ENCODE peak calls at places on chromosome 1, in ten cellular contexts. U is prostate gland, E is SK-N-SH, I is esophagus muscularis mucosa, C is GM23338, P is stomach, M is HCT116, J is endothelial cell of umbilical vein, D is H1, N is sigmoid colon. Z is an unnamed sample.
A peak's percentile ranks its signal among the peaks of the same experiment; 100 is the strongest.

GRCh38 chr1:21775985-21776562 is 6.9 kb downstream of the USP48 start:
- DNase-seq in C (no peak), N (no peak), I (no peak), P (no peak), J (peak; percentile 38), E (no peak), M (no peak), U (no peak), D (no peak), Z (no peak)

GRCh38 chr1:39076127-39076798 is 50.1 kb downstream of the NDUFS5 start:
- DNase-seq in U (peak; percentile 60), J (no peak), C (no peak), E (no peak), D (no peak), M (no peak), N (peak; percentile 92), P (peak; percentile 68), I (no peak), Z (no peak)

GRCh38 chr1:168481586-168481985 is 62.2 kb downstream of the XCL2 start:
- DNase-seq in P (no peak), M (no peak), N (no peak), C (no peak), E (no peak), D (no peak), J (no peak), I (no peak), U (no peak), Z (no peak)

GRCh38 chr1:17516303-17517214 is 22.9 kb upstream of the ARHGEF10L start:
- DNase-seq in E (no peak), N (no peak), U (no peak), D (no peak), P (peak; percentile 85), C (peak; percentile 52), J (no peak), M (no peak), I (no peak), Z (no peak)

GRCh38 chr1:39104158-39105060 is 78.3 kb downstream of the NDUFS5 start:
- DNase-seq in N (peak; percentile 73), P (no peak), J (peak; percentile 61), U (peak; percentile 24), C (peak; percentile 66), M (no peak), I (no peak), E (no peak), D (peak; percentile 66), Z (no peak)

GRCh38 chr1:47002211-47002610 is 21.3 kb upstream of the CYP4X1 start:
- DNase-seq in J (no peak), C (no peak), M (no peak), D (no peak), N (no peak), U (no peak), P (no peak), E (no peak), I (no peak), Z (no peak)

GRCh38 chr1:235898126-235898525 is 31.4 kb upstream of the LYST start:
- DNase-seq in E (no peak), M (no peak), D (no peak), N (no peak), C (no peak), J (no peak), P (no peak), I (no peak), U (no peak), Z (no peak)

GRCh38 chr1:45922813-45923212 is 119.4 kb downstream of the MAST2 start:
- DNase-seq in J (no peak), M (no peak), P (no peak), C (no peak), D (no peak), I (no peak), N (no peak), U (no peak), E (no peak), Z (no peak)

GRCh38 chr1:219459321-219460105 is 153.4 kb downstream of the ZC3H11B start:
- DNase-seq in I (no peak), E (peak; percentile 36), D (no peak), N (no peak), M (no peak), P (no peak), C (no peak), U (no peak), J (no peak), Z (no peak)

GRCh38 chr1:243598433-243598832 is 251.6 kb downstream of the AKT3 start:
- DNase-seq in N (no peak), M (no peak), E (no peak), C (no peak), U (no peak), D (no peak), J (no peak), I (no peak), P (no peak), Z (no peak)

GRCh38 chr1:145692785-145693443 is 14.3 kb downstream of the PDZK1 start:
- DNase-seq in M (no peak), N (no peak), C (no peak), I (no peak), E (no peak), P (no peak), J (no peak), U (no peak), D (no peak), Z (no peak)

GRCh38 chr1:24257373-24257772 is 61.8 kb upstream of the GRHL3 start:
- DNase-seq in C (no peak), P (no peak), N (no peak), J (no peak), U (no peak), I (no peak), M (no peak), E (no peak), D (no peak), Z (no peak)

GRCh38 chr1:85628791-85629531 is 48.4 kb downstream of the CCN1 start:
- DNase-seq in J (peak; percentile 81), I (peak; percentile 50), U (peak; percentile 66), M (peak; percentile 62), C (peak; percentile 67), D (no peak), E (no peak), N (peak; percentile 67), P (peak; percentile 78), Z (peak; percentile 75)

GRCh38 chr1:168092566-168093355 is 44.0 kb downstream of the GPR161 start:
- DNase-seq in N (no peak), D (no peak), C (peak; percentile 60), P (no peak), J (no peak), I (peak; percentile 66), M (peak; percentile 19), E (peak; percentile 44), U (no peak), Z (no peak)

GRCh38 chr1:94708811-94709210 is 111.3 kb upstream of the SLC44A3 start:
- DNase-seq in M (no peak), P (no peak), E (no peak), I (peak; percentile 78), N (no peak), U (no peak), J (no peak), C (no peak), D (no peak), Z (no peak)

GRCh38 chr1:236063919-236064673 is 794 bp downstream of the NID1 start:
- DNase-seq in I (peak; percentile 95), E (peak; percentile 73), U (peak; percentile 12), P (peak; percentile 64), C (peak; percentile 62), J (peak; percentile 67), D (peak; percentile 61), N (peak; percentile 95), M (no peak), Z (no peak)

GRCh38 chr1:65825736-65826135 is 33.0 kb downstream of the PDE4B start:
- DNase-seq in N (no peak), P (no peak), M (no peak), C (no peak), I (no peak), E (no peak), D (no peak), J (no peak), U (no peak), Z (no peak)
- H3K27ac ChIP-seq in N (no peak overlapping the region), P (no peak overlapping the region), M (no peak overlapping the region), C (no peak overlapping the region), I (no peak overlapping the region), E (peak overlapping the region; percentile 44), D (no peak overlapping the region), J (no peak overlapping the region), U (no peak overlapping the region), Z (no peak overlapping the region)

GRCh38 chr1:20074046-20074724 is 4.2 kb downstream of the PLA2G5 start:
- DNase-seq in E (no peak), C (no peak), U (no peak), P (no peak), D (no peak), N (peak; percentile 41), M (no peak), I (no peak), J (no peak), Z (no peak)
- TF ChIP-seq POLR2AphosphoS5 in E (no peak), C (no peak), U (no peak), P (no peak), D (no peak), N (no peak), M (no peak), I (no peak), J (no peak), Z (no peak)

DNA sequence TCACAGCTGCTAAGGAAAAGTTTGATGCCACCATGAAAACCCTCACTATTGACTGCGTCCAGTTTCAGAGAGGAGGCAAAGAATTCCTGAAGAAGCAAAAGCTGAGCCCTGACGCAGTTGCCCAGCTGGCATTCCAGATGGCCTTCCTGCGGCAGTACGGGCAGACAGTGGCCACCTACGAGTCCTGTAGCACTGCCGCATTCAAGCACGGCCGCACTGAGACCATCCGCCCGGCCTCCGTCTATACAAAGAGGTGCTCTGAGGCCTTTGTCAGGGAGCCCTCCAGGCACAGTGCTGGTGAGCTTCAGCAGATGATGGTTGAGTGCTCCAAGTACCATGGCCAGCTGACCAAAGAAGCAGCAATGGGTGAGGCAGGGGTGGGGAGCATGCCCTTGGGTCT is 9.5 kb downstream of the CZIB start:
- DNase-seq in D (no peak), P (no peak), C (no peak), U (no peak), M (no peak), J (no peak), E (no peak), N (no peak), I (no peak), Z (no peak)
- H3K36me3 ChIP-seq in D (peaks cover 20% of the 10 kb centered on the region), P (peaks cover 70% of the 10 kb centered on the region), C (peaks cover 45% of the 10 kb centered on the region), U (peaks cover 9% of the 10 kb centered on the region), M (peaks cover 10% of the 10 kb centered on the region), J (peaks cover 18% of the 10 kb centered on the region), E (peaks cover 68% of the 10 kb centered on the region), N (peaks cover 95% of the 10 kb centered on the region), I (peaks cover 50% of the 10 kb centered on the region), Z (peaks cover 70% of the 10 kb centered on the region)

DNA sequence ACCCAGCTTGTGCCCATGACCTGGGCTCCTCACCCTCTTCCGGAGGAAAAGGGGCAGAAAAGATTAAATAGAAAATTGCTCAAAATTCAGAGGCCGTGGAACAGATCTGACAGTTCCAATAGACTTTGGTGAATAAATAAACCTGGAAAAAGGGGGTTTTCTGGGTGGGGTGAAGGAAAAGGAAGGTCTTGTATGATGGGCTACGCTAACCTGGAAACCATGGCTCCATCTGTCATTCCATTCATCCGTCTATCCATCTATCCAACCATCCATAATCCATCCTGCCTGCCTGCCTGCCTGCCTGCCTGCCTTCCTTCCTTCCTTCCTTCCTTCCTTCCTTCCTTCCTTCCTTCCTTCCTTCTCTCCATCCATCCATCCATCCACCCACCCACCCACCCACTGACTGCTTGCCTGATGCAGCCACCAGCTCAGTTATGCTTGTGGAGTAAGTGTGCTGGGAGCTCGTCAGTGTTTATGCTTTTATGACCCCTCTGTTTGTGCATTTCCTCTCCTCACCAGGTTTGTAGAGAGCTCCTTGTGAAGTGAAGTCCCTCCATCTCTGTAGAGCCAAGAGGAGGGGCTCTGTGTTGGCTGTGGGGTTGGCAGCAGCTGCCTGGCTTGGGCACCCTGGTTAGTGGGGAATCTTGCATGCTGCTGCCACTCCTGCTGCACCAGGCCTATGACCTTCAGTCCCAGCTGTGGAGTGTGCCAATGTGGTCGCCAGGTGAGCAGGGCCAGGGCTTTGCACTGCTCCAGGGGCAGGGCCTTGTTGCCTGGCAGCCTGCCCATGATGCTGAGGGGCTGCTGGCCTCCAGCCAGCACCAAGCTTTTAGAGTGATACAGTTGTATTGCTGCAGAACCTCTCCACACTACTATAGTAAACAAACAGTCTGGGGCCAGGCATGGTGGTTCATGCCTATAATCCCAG is 16.0 kb upstream of the POU3F1 start:
- DNase-seq in E (peak; percentile 64), D (no peak), U (no peak), J (no peak), M (no peak), I (no peak), P (no peak), C (no peak), N (no peak), Z (peak; percentile 87)
- H3K27ac ChIP-seq in E (no peak overlapping the region), D (no peak overlapping the region), U (no peak overlapping the region), J (no peak overlapping the region), M (no peak overlapping the region), I (no peak overlapping the region), P (no peak overlapping the region), C (no peak overlapping the region), N (no peak overlapping the region), Z (peak overlapping the region; percentile 100)